ENCODE peak calls at places on chromosomes 1 and 21, in six cellular contexts. H, V, O, J, W and T are unnamed samples.

GRCh38 chr1:156470483-156470882 is 30.1 kb downstream of the MEF2D start:
- DNase-seq in O (no peak), H (no peak), J (no peak), V (no peak), W (no peak), T (no peak)

GRCh38 chr1:26745191-26745590 is 42.6 kb upstream of the PIGV start:
- DNase-seq in J (peak; percentile 9), O (no peak), W (no peak), V (no peak), H (no peak), T (no peak)

GRCh38 chr21:43304206-43304605 is 122.7 kb downstream of the SIK1 start:
- DNase-seq in H (no peak), J (no peak), O (no peak), W (no peak), V (no peak), T (no peak)

GRCh38 chr1:93839307-93839706 is 39.7 kb downstream of the DNTTIP2 start:
- DNase-seq in J (peak; percentile 86), O (no peak), W (no peak), H (no peak), V (peak; percentile 78), T (no peak)

GRCh38 chr1:210691039-210691438 is 362.3 kb downstream of the HHAT start:
- DNase-seq in V (no peak), O (no peak), J (no peak), W (no peak), H (no peak), T (no peak)

GRCh38 chr1:95309031-95309459 is 75.0 kb downstream of the RWDD3 start:
- DNase-seq in H (peak; percentile 19), J (peak; percentile 23), V (peak; percentile 14), O (no peak), W (no peak), T (no peak)

GRCh38 chr1:114274621-114275317 is 121.1 kb upstream of the SYT6 start:
- DNase-seq in H (no peak), W (no peak), J (no peak), O (no peak), V (no peak), T (no peak)

GRCh38 chr1:109208847-109209463 is 4.8 kb upstream of the SARS1 start:
- DNase-seq in H (no peak), V (peak; percentile 39), W (no peak), O (no peak), J (no peak), T (no peak)

GRCh38 chr1:175572932-175573871 is 170.2 kb downstream of the TNR start:
- DNase-seq in W (no peak), J (no peak), O (no peak), V (no peak), H (no peak), T (no peak)

GRCh38 chr1:172626845-172627244 is 32.1 kb upstream of the FASLG start:
- DNase-seq in O (no peak), V (no peak), H (no peak), J (no peak), W (no peak), T (no peak)

GRCh38 chr1:65812065-65812464 is 19.4 kb downstream of the PDE4B start:
- DNase-seq in J (peak; percentile 99), H (no peak), O (peak; percentile 65), V (peak; percentile 86), W (no peak), T (no peak)

GRCh38 chr1:6014130-6014999 is 22.1 kb upstream of the NPHP4 start:
- DNase-seq in O (no peak), H (no peak), W (no peak), J (no peak), V (no peak), T (no peak)

GRCh38 chr1:40625076-40625475 is 40.4 kb downstream of the RIMS3 start:
- DNase-seq in W (no peak), O (peak; percentile 51), J (peak; percentile 20), H (no peak), V (peak; percentile 12), T (no peak)

GRCh38 chr1:44237721-44238457 is 24.6 kb downstream of the DMAP1 start:
- DNase-seq in W (peak; percentile 8), V (peak; percentile 18), J (peak; percentile 75), O (peak; percentile 57), H (peak; percentile 71), T (no peak)

GRCh38 chr1:225695578-225696332 is 42.8 kb upstream of the ENAH start:
- DNase-seq in W (no peak), V (no peak), O (no peak), H (peak; percentile 66), J (peak; percentile 15), T (no peak)

GRCh38 chr1:207820568-207821463 is 69.0 kb downstream of the CD46 start:
- DNase-seq in J (no peak), H (no peak), W (no peak), O (no peak), V (no peak), T (no peak)

GRCh38 chr1:77876884-77877283 is 11.5 kb upstream of the NEXN start:
- DNase-seq in W (no peak), J (peak; percentile 49), H (no peak), O (no peak), V (peak; percentile 47), T (no peak)

GRCh38 chr1:172135923-172136610 is 284.4 kb upstream of the C1orf105 start:
- DNase-seq in W (no peak), O (no peak), J (peak; percentile 79), V (peak; percentile 40), H (no peak), T (no peak)